ENCODE peak calls at places on chromosomes 13 and 19, in nine cellular contexts. G, C, J, Z, O, L, W, F and K are unnamed samples.

GRCh38 chr19:4327252-4327876 is 11.3 kb downstream of the STAP2 start:
- DNase-seq in G (peak; percentile 93), C (no peak), J (peak; percentile 13), Z (peak; percentile 64), O (peak; percentile 73), L (no peak), W (peak; percentile 82), F (no peak), K (peak; percentile 63)

GRCh38 chr19:7326105-7326877 is 22.4 kb upstream of the ARHGEF18 start:
- DNase-seq in G (no peak), C (peak; percentile 39), J (no peak), Z (no peak), O (no peak), L (no peak), W (peak; percentile 10), F (peak; percentile 59), K (peak; percentile 4)

GRCh38 chr19:29878973-29879654 is 62.9 kb upstream of the URI1 start:
- DNase-seq in G (peak; percentile 41), C (peak; percentile 48), J (peak; percentile 10), Z (peak; percentile 13), O (no peak), L (no peak), W (peak; percentile 32), F (no peak), K (no peak)

GRCh38 chr13:101881593-101881992 is 429.1 kb downstream of the ITGBL1 start:
- DNase-seq in G (no peak), C (no peak), J (no peak), Z (no peak), O (no peak), L (no peak), W (no peak), F (no peak), K (no peak)

GRCh38 chr13:111789011-111789410 is 277.9 kb upstream of the SOX1 start:
- DNase-seq in G (no peak), C (no peak), J (no peak), Z (no peak), O (peak; percentile 12), L (no peak), W (no peak), F (peak; percentile 3), K (no peak)

GRCh38 chr19:43623889-43624670 is 4.7 kb upstream of the ZNF428 start:
- DNase-seq in G (no peak), C (peak; percentile 29), J (no peak), Z (no peak), O (no peak), L (no peak), W (no peak), F (no peak), K (no peak)

GRCh38 chr13:46575321-46575721 is 22.4 kb downstream of the LRCH1 start:
- DNase-seq in G (no peak), C (no peak), J (peak; percentile 89), Z (no peak), O (no peak), L (no peak), W (no peak), F (no peak), K (no peak)

GRCh38 chr19:50823389-50824042 is at the start of gene KLK1:
- DNase-seq in G (no peak), C (no peak), J (no peak), Z (no peak), O (no peak), L (no peak), W (no peak), F (no peak), K (no peak)

GRCh38 chr13:70424428-70424827 is 316.2 kb upstream of the KLHL1 start:
- DNase-seq in G (no peak), C (no peak), J (no peak), Z (no peak), O (no peak), L (no peak), W (no peak), F (no peak), K (no peak)

GRCh38 chr19:24166055-24166454 is 79.1 kb downstream of the ZNF254 start:
- DNase-seq in G (no peak), C (no peak), J (peak; percentile 65), Z (no peak), O (no peak), L (no peak), W (peak; percentile 11), F (no peak), K (no peak)

GRCh38 chr13:20398459-20398858 is 127.2 kb downstream of the CRYL1 start:
- DNase-seq in G (no peak), C (no peak), J (no peak), Z (no peak), O (no peak), L (no peak), W (no peak), F (no peak), K (no peak)

GRCh38 chr13:80297094-80297493 is 43.8 kb downstream of the SPRY2 start:
- DNase-seq in G (no peak), C (no peak), J (no peak), Z (no peak), O (no peak), L (no peak), W (no peak), F (no peak), K (no peak)

GRCh38 chr19:8161135-8161646 is 11.8 kb upstream of the FBN3 start:
- DNase-seq in G (peak; percentile 34), C (peak; percentile 48), J (no peak), Z (peak; percentile 21), O (no peak), L (no peak), W (peak; percentile 12), F (peak; percentile 59), K (no peak)

GRCh38 chr13:99086149-99086868 is 108.4 kb upstream of the DOCK9 start:
- DNase-seq in G (peak; percentile 77), C (no peak), J (peak; percentile 47), Z (peak; percentile 53), O (peak; percentile 55), L (no peak), W (peak; percentile 32), F (peak; percentile 70), K (peak; percentile 21)

GRCh38 chr19:31099470-31100190 is 249.6 kb downstream of the TSHZ3 start:
- DNase-seq in G (no peak), C (no peak), J (no peak), Z (no peak), O (no peak), L (no peak), W (no peak), F (no peak), K (no peak)

GRCh38 chr13:40589285-40590109 is 76.9 kb downstream of the FOXO1 start:
- DNase-seq in G (peak; percentile 20), C (no peak), J (no peak), Z (no peak), O (peak; percentile 68), L (no peak), W (peak; percentile 76), F (peak; percentile 8), K (peak; percentile 54)

GRCh38 chr19:55377356-55378131 is 918 bp downstream of the TMEM190 start:
- DNase-seq in G (no peak), C (no peak), J (no peak), Z (peak; percentile 33), O (no peak), L (no peak), W (no peak), F (no peak), K (no peak)

GRCh38 chr19:11574689-11575088 is 2.8 kb downstream of the ACP5 start:
- DNase-seq in G (no peak), C (no peak), J (no peak), Z (no peak), O (no peak), L (no peak), W (no peak), F (no peak), K (no peak)

GRCh38 chr13:93698016-93698613 is 471.5 kb downstream of the GPC6 start:
- DNase-seq in G (no peak), C (no peak), J (no peak), Z (no peak), O (no peak), L (no peak), W (no peak), F (no peak), K (no peak)

GRCh38 chr19:50705422-50706019 is 14.1 kb downstream of the SHANK1 start:
- DNase-seq in G (peak; percentile 70), C (peak; percentile 56), J (peak; percentile 76), Z (no peak), O (no peak), L (no peak), W (peak; percentile 68), F (peak; percentile 76), K (peak; percentile 24)

GRCh38 chr13:111363591-111363990 is 43.1 kb downstream of the TEX29 start:
- DNase-seq in G (no peak), C (no peak), J (no peak), Z (no peak), O (no peak), L (no peak), W (no peak), F (no peak), K (no peak)

GRCh38 chr13:74768521-74769090 is 634.4 kb upstream of the KLF12 start:
- DNase-seq in G (no peak), C (no peak), J (no peak), Z (no peak), O (no peak), L (no peak), W (no peak), F (no peak), K (peak; percentile 4)

GRCh38 chr19:16828990-16829821 is at the start of gene SIN3B:
- DNase-seq in G (peak; percentile 90), C (peak; percentile 83), J (peak; percentile 82), Z (peak; percentile 86), O (peak; percentile 83), L (no peak), W (peak; percentile 71), F (peak; percentile 77), K (peak; percentile 92)

GRCh38 chr19:15551183-15552004 is 43.1 kb downstream of the CYP4F22 start:
- DNase-seq in G (no peak), C (no peak), J (no peak), Z (no peak), O (peak; percentile 35), L (no peak), W (no peak), F (peak; percentile 6), K (no peak)
- H3K4me3 ChIP-seq in G (no peak overlapping the region), C (peak overlapping the region; percentile 38), J (peak overlapping the region; percentile 9), Z (peak overlapping the region; percentile 51), O (peak overlapping the region; percentile 23), L (peak overlapping the region; percentile 66), W (peak overlapping the region; percentile 9), F (no peak overlapping the region), K (no peak overlapping the region)

GRCh38 chr19:38417146-38417543 is 8.9 kb downstream of the RASGRP4 start:
- DNase-seq in G (no peak), C (no peak), J (no peak), Z (no peak), O (no peak), L (no peak), W (no peak), F (no peak), K (no peak)
- H3K4me3 ChIP-seq in G (no peak overlapping the region), C (no peak overlapping the region), J (no peak overlapping the region), Z (no peak overlapping the region), O (no peak overlapping the region), L (no peak overlapping the region), W (no peak overlapping the region), F (no peak overlapping the region), K (no peak overlapping the region)

GRCh38 chr13:39417131-39417530 is 185.9 kb downstream of the LHFPL6 start:
- DNase-seq in G (peak; percentile 65), C (no peak), J (no peak), Z (no peak), O (peak; percentile 37), L (no peak), W (no peak), F (no peak), K (peak; percentile 15)
- H3K4me3 ChIP-seq in G (no peak overlapping the region), C (no peak overlapping the region), J (no peak overlapping the region), Z (peak overlapping the region; percentile 54), O (no peak overlapping the region), L (peak overlapping the region; percentile 66), W (peak overlapping the region; percentile 43), F (no peak overlapping the region), K (no peak overlapping the region)

GRCh38 chr19:18432275-18433038 is 5.5 kb downstream of the ISYNA1 start:
- DNase-seq in G (no peak), C (no peak), J (no peak), Z (no peak), O (no peak), L (no peak), W (no peak), F (no peak), K (no peak)
- H3K4me3 ChIP-seq in G (no peak overlapping the region), C (no peak overlapping the region), J (no peak overlapping the region), Z (peak overlapping the region; percentile 61), O (peak overlapping the region; percentile 46), L (no peak overlapping the region), W (peak overlapping the region; percentile 58), F (peak overlapping the region; percentile 35), K (no peak overlapping the region)